ENCODE peak calls at places on chromosomes 11 and 22, in nine cellular contexts. C is astrocyte of the hippocampus; T is sciatic nerve; Z is stimulated activated CD4-positive, alpha-beta T cell treated with anti-CD3 and anti-CD28 coated beads, Interleukin-1b, Interleukin-23, amount 100 ng/mL, for 24 hours; N is activated CD4-positive, alpha-beta T cell treated with anti-CD3 and anti-CD28 coated beads, Interleukin-2, amount 10 ng/mL, durations not matched to agents 7 days and 5 days; X is coronary artery; V is foreskin melanocyte; M is NCI-H1436; I is brain microvascular endothelial cell. O is an unnamed sample.

GRCh38 chr11:118290923-118291322 is 13.6 kb upstream of the CD3E start:
- DNase-seq in M (no peak), X (no peak), N (peak), I (no peak), Z (no peak), T (no peak), C (no peak), V (no peak), O (no peak)

GRCh38 chr11:58652726-58653280 is 30.3 kb downstream of the CNTF start:
- DNase-seq in X (no peak), V (no peak), Z (no peak), I (no peak), T (no peak), C (no peak), M (no peak), N (no peak), O (no peak)

GRCh38 chr22:27752771-27753170 is 48.8 kb downstream of the MN1 start:
- DNase-seq in I (peak), T (no peak), X (peak), C (peak), V (no peak), Z (no peak), M (no peak), N (no peak), O (no peak)

GRCh38 chr22:44901301-44901700 is 108.5 kb downstream of the PHF21B start:
- DNase-seq in V (peak), M (no peak), T (no peak), I (no peak), N (no peak), Z (no peak), X (peak), C (peak), O (peak)

GRCh38 chr11:78131956-78132355 is 7.5 kb downstream of the ALG8 start:
- DNase-seq in T (no peak), Z (no peak), N (no peak), V (no peak), C (peak), X (no peak), M (no peak), I (peak), O (no peak)

GRCh38 chr22:20956258-20957117 is 10.6 kb upstream of the AIFM3 start:
- DNase-seq in X (no peak), V (no peak), I (peak), T (no peak), N (no peak), Z (no peak), M (no peak), C (peak), O (no peak)

GRCh38 chr11:47236482-47236881 is 12.1 kb downstream of the ACP2 start:
- DNase-seq in M (no peak), I (no peak), X (no peak), C (no peak), N (no peak), V (no peak), Z (no peak), T (no peak), O (no peak)

GRCh38 chr11:87036756-87037449 is 831 bp upstream of the TMEM135 start:
- DNase-seq in V (no peak), M (peak), X (no peak), N (peak), T (no peak), I (no peak), C (peak), Z (peak), O (peak)

GRCh38 chr11:120211522-120212258 is 858 bp downstream of the OAF start:
- DNase-seq in X (no peak), T (no peak), V (no peak), Z (no peak), I (no peak), C (peak), M (no peak), N (no peak), O (no peak)